ENCODE peak calls at places on chromosomes 3 and 15, in eight cellular contexts. B is BE2C, S is AG04450, C is A172, V is dorsolateral prefrontal cortex, U is NCI-H1930, G is AG09309, N is Right ventricle myocardium superior. M is an unnamed sample.

GRCh38 chr3:105967117-105967516 is 98.3 kb upstream of the CBLB start:
- DNase-seq in B (no peak), S (no peak), C (peak; percentile 67), V (no peak), U (no peak), G (peak; percentile 35), N (no peak), M (no peak)

GRCh38 chr3:10483364-10483675 is 22.1 kb downstream of the ATP2B2 start:
- DNase-seq in B (no peak), S (no peak), C (no peak), V (no peak), U (no peak), G (no peak), N (no peak), M (no peak)

GRCh38 chr3:5349343-5349742 is 161.8 kb downstream of the EDEM1 start:
- DNase-seq in B (no peak), S (no peak), C (no peak), V (no peak), U (no peak), G (no peak), N (no peak), M (no peak)

GRCh38 chr3:138890555-138891187 is 55.9 kb upstream of the PIK3CB start:
- DNase-seq in B (no peak), S (no peak), C (no peak), V (no peak), U (no peak), G (no peak), N (no peak), M (no peak)

GRCh38 chr15:89034305-89034704 is 54.0 kb upstream of the ABHD2 start:
- DNase-seq in B (no peak), S (no peak), C (no peak), V (no peak), U (no peak), G (no peak), N (no peak), M (no peak)

GRCh38 chr3:12363397-12364195 is 74.7 kb downstream of the PPARG start:
- DNase-seq in B (no peak), S (no peak), C (peak; percentile 48), V (no peak), U (no peak), G (no peak), N (no peak), M (no peak)

GRCh38 chr3:183210862-183211341 is 42.2 kb upstream of the B3GNT5 start:
- DNase-seq in B (no peak), S (no peak), C (peak; percentile 10), V (no peak), U (no peak), G (no peak), N (peak; percentile 43), M (no peak)

GRCh38 chr15:74815121-74815933 is 2.7 kb downstream of the LMAN1L start:
- DNase-seq in B (peak; percentile 53), S (no peak), C (no peak), V (no peak), U (no peak), G (no peak), N (peak; percentile 78), M (peak; percentile 66)

GRCh38 chr3:36480916-36481648 is 100.8 kb downstream of the STAC start:
- DNase-seq in B (no peak), S (peak; percentile 10), C (no peak), V (no peak), U (no peak), G (peak; percentile 52), N (no peak), M (no peak)

GRCh38 chr3:44886561-44886960 is 12.2 kb downstream of the TGM4 start:
- DNase-seq in B (no peak), S (no peak), C (peak; percentile 31), V (no peak), U (no peak), G (no peak), N (no peak), M (no peak)

GRCh38 chr3:98900265-98901031 is 1.0 kb downstream of the DCBLD2 start:
- DNase-seq in B (no peak), S (no peak), C (peak; percentile 67), V (no peak), U (no peak), G (no peak), N (no peak), M (no peak)

GRCh38 chr3:148062590-148062989 is 635.1 kb upstream of the AGTR1 start:
- DNase-seq in B (no peak), S (no peak), C (no peak), V (no peak), U (no peak), G (no peak), N (no peak), M (no peak)

GRCh38 chr15:77606142-77607034 is 26.3 kb downstream of the LINGO1 start:
- DNase-seq in B (peak; percentile 70), S (no peak), C (peak; percentile 27), V (no peak), U (no peak), G (no peak), N (no peak), M (no peak)

GRCh38 chr3:127819656-127820055 is 2.7 kb downstream of the MGLL start:
- DNase-seq in B (no peak), S (no peak), C (no peak), V (no peak), U (no peak), G (no peak), N (no peak), M (no peak)

GRCh38 chr3:194606941-194607340 is 26.3 kb downstream of the TMEM44 start:
- DNase-seq in B (no peak), S (no peak), C (no peak), V (no peak), U (no peak), G (no peak), N (no peak), M (no peak)

GRCh38 chr3:33355611-33356010 is 78.4 kb downstream of the FBXL2 start:
- DNase-seq in B (no peak), S (no peak), C (peak; percentile 49), V (no peak), U (no peak), G (peak; percentile 14), N (no peak), M (no peak)